ENCODE peak calls at places on chromosomes 16 and 17, in eight cellular contexts. P is AG09309; S is mammary epithelial cell; C is GM13977; E is astrocyte of the spinal cord; F is heart left ventricle; W is fibroblast of mammary gland; O is CD8-positive, alpha-beta T cell. A is an unnamed sample.

GRCh38 chr17:38877130-38877851 is 7.4 kb downstream of the LASP1 start:
- DNase-seq in E (no peak), F (no peak), C (no peak), W (no peak), O (peak), S (no peak), P (no peak), A (no peak)

GRCh38 chr17:50355701-50356341 is 9.9 kb downstream of the XYLT2 start:
- DNase-seq in O (no peak), F (no peak), S (peak), C (no peak), P (no peak), E (no peak), W (no peak), A (no peak)

GRCh38 chr17:53032861-53033271 is 789.9 kb upstream of the KIF2B start:
- DNase-seq in F (no peak), S (peak), E (peak), C (no peak), O (no peak), W (peak), P (no peak), A (no peak)

GRCh38 chr16:15618392-15618791 is 24.6 kb downstream of the MARF1 start:
- DNase-seq in C (no peak), S (peak), W (peak), F (no peak), O (no peak), E (peak), P (peak), A (peak)

GRCh38 chr16:80198995-80199299 is 341.8 kb upstream of the DYNLRB2 start:
- DNase-seq in F (no peak), O (no peak), P (no peak), S (no peak), C (no peak), E (no peak), W (peak), A (no peak)

GRCh38 chr17:3759597-3760216 is 36.0 kb downstream of the HASPIN start:
- DNase-seq in P (no peak), W (no peak), O (no peak), C (no peak), E (no peak), F (no peak), S (no peak), A (no peak)

GRCh38 chr16:57380671-57381462 is 8.6 kb downstream of the CX3CL1 start:
- DNase-seq in W (peak), O (peak), F (no peak), C (no peak), S (no peak), E (peak), P (no peak), A (peak)

GRCh38 chr17:20122236-20122879 is 113.2 kb downstream of the SPECC1 start:
- DNase-seq in F (no peak), S (no peak), W (no peak), P (no peak), O (no peak), C (no peak), E (no peak), A (no peak)

GRCh38 chr16:89973654-89974335 is 25.2 kb downstream of the DEF8 start:
- DNase-seq in S (no peak), C (no peak), F (no peak), E (no peak), W (no peak), O (no peak), P (no peak), A (no peak)

GRCh38 chr16:88384222-88385111 is 1.7 kb downstream of the ZNF469 start:
- DNase-seq in E (no peak), W (no peak), F (no peak), C (no peak), S (no peak), O (no peak), P (no peak), A (no peak)

GRCh38 chr17:42525221-42525620 is 10.8 kb upstream of the NAGLU start:
- DNase-seq in P (no peak), W (peak), F (no peak), E (peak), S (peak), C (no peak), O (no peak), A (peak)

GRCh38 chr16:47995354-47995753 is 160.4 kb downstream of the ABCC12 start:
- DNase-seq in C (no peak), S (no peak), F (no peak), W (no peak), P (no peak), O (no peak), E (no peak), A (no peak)

GRCh38 chr17:15436399-15437369 is 30.7 kb downstream of the CDRT4 start:
- DNase-seq in C (no peak), O (peak), P (no peak), F (peak), S (no peak), E (no peak), W (peak), A (no peak)

GRCh38 chr17:55238197-55238930 is 26.4 kb upstream of the HLF start:
- DNase-seq in W (peak), E (peak), O (peak), P (peak), F (peak), S (peak), C (peak), A (peak)

GRCh38 chr16:46973457-46974324 is at the start of gene DNAJA2:
- DNase-seq in O (peak), W (peak), C (peak), P (peak), E (peak), S (peak), F (peak), A (peak)

GRCh38 chr17:2683912-2684311 is 27.7 kb downstream of the CLUH start:
- DNase-seq in W (no peak), P (no peak), O (no peak), E (peak), C (no peak), S (no peak), F (no peak), A (no peak)

GRCh38 chr16:2524339-2524938 is 4.3 kb downstream of the AMDHD2 start:
- DNase-seq in E (no peak), P (no peak), F (no peak), S (no peak), C (no peak), O (no peak), W (no peak), A (no peak)

GRCh38 chr17:78174332-78174869 is 6.0 kb downstream of the SYNGR2 start:
- DNase-seq in E (peak), F (peak), C (no peak), W (no peak), O (no peak), P (no peak), S (peak), A (no peak)
- TF ChIP-seq CTCF in E (peak), F (peak), C (no peak), W (no peak), O (no peak), P (no peak), S (peak), A (no peak)

DNA sequence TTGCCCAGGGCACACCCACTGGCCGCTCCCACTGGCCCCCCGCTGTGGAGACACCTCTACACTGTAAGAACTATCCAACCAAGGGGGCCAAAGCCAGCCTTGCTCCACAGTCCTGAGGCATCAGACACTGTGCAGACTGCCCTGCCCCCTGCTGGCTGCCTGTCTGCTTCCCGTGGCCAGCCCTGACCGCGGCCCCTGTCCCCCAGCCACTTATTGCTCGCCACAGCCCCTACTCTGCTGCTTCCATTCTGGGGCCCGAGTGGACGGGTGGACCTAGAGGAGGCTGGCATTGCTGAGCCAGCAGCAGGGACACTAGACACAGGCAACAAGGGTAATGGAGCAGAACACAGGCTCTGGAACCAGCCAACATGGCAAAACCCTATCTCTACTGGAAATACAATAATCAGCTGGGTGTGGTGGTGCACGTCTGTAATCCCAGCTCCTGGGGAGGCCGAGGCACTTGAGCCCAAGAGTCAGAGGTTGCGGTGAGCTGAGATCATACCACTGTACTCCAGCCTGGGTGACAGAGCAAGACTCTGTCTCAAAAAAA is 19.7 kb upstream of the LRRC37A3 start:
- DNase-seq in S (no peak), P (no peak), E (no peak), C (peak), W (peak), O (peak), F (peak), A (peak)
- TF ChIP-seq CTCF in S (peak), P (peak), E (peak), C (peak), W (peak), O (peak), F (peak), A (peak)

GRCh38 chr17:76452646-76453430 is at the start of gene UBE2O:
- DNase-seq in F (peak), E (peak), S (peak), O (peak), C (peak), W (peak), P (no peak), A (peak)
- TF ChIP-seq CTCF in F (no peak), E (peak), S (peak), O (peak), C (peak), W (peak), P (peak), A (peak)

GRCh38 chr17:79088997-79089328 is 14.3 kb downstream of the ENGASE start:
- DNase-seq in S (no peak), C (no peak), P (no peak), F (no peak), E (no peak), W (no peak), O (no peak), A (no peak)

GRCh38 chr17:79092567-79092966 is 17.9 kb downstream of the ENGASE start:
- DNase-seq in P (no peak), O (no peak), C (no peak), F (no peak), W (no peak), S (no peak), E (no peak), A (no peak)

GRCh38 chr17:79089720-79090502 is 15.3 kb downstream of the ENGASE start:
- DNase-seq in W (no peak), C (no peak), E (no peak), O (peak), F (no peak), P (no peak), S (no peak), A (no peak)

GRCh38 chr17:79091373-79091670 is 16.7 kb downstream of the ENGASE start:
- DNase-seq in S (no peak), O (peak), W (no peak), E (no peak), F (no peak), P (no peak), C (no peak), A (no peak)

DNA sequence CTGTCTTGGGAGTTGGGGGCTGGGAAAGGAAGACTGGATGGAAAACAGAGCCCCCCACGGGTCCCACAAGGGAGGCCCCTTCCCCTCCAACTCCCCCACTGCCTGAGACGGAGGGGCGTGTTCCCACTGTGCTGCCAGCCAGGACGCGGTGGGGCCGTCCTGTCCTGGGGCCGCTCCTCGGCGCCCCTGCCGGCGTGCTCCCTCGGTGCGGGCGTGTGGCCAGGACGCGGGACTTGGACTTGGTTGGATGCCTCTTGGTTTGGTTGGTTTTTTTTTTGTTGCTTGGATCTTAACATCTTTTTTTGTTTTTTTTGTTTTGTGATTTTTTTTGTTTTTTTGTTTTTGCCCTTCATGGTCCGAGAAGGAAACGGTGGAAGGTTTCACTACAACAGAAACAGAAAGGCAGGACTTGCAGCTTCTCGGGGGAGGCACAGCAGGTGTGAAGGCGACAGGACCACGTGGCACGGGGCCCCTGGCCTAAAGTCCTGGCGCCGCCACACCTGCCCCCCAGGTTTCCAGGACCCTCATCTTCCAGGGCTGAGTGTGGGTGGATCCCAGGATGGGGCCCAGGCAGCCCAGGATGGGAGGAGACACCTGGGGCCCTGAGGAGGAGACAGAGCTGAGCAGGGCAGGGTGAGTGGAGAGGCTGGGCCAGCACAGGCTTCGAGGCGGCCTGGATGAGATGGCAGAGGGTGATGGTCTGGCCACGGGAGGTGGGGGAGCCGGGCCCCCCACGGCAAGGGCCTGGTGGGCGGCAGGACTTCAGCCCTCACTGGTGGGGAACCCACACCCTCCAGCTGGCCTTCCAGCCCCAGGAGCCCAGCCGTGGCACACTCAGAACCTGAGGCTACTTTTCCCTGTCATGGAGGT is 16.1 kb downstream of the ENGASE start:
- DNase-seq in S (no peak), C (no peak), O (peak), P (no peak), F (no peak), W (peak), E (no peak), A (no peak)
- TF ChIP-seq CTCF in S (peak), C (no peak), O (no peak), P (peak), F (no peak), W (no peak), E (peak), A (peak)

GRCh38 chr16:1073566-1074378 is 1.2 kb downstream of the SSTR5 start:
- DNase-seq in E (no peak), W (no peak), C (no peak), O (no peak), S (no peak), P (no peak), F (no peak), A (no peak)
- TF ChIP-seq CTCF in E (no peak), W (no peak), C (no peak), O (no peak), S (peak), P (peak), F (peak), A (peak)

GRCh38 chr17:40313660-40314556 is 4.9 kb downstream of the RARA start:
- DNase-seq in W (peak), E (no peak), P (no peak), C (peak), O (no peak), S (no peak), F (no peak), A (no peak)

GRCh38 chr17:40314557-40314953 is 5.6 kb downstream of the RARA start:
- DNase-seq in E (peak), S (peak), P (no peak), C (peak), F (peak), W (peak), O (peak), A (peak)

GRCh38 chr17:40311575-40311974 is 2.6 kb downstream of the RARA start:
- DNase-seq in W (no peak), O (no peak), P (no peak), F (peak), E (no peak), S (peak), C (peak), A (no peak)

GRCh38 chr17:40312131-40312731 is 3.3 kb downstream of the RARA start:
- DNase-seq in C (peak), S (peak), P (no peak), O (no peak), E (no peak), W (no peak), F (peak), A (no peak)

GRCh38 chr17:40312893-40313659 is 4.1 kb downstream of the RARA start:
- DNase-seq in P (no peak), C (peak), S (no peak), E (no peak), F (no peak), O (no peak), W (no peak), A (no peak)
- TF ChIP-seq CTCF in P (no peak), C (no peak), S (no peak), E (no peak), F (no peak), O (no peak), W (no peak), A (no peak)

DNA sequence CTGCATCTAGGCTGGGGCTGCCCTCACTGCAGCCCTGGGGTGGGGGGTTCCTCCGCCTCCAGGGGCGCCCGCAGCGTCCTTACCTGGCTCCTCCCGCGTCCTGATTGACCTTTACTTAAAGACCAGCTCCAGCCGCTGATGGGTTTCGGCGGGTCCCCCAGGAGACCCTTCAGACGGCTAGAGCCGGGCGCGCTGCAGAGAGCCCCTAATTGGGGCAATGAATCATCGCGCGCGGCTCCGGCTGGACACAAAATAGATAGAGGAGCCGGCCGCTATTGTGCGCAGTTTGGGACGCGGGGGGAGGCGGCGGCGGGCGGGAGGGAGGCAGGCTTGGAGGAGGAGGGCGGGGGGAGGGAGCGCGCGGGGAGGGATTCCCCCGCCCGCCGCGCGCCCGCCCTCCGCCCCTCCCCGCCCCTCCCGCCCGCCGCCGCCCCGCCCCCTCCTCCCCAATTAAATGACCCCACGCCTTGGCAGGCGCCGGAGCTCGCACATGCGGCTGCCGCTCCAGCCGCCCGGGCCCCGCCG is 56.5 kb upstream of the CIBAR2 start:
- DNase-seq in W (peak), P (no peak), C (peak), F (peak), S (no peak), E (no peak), O (peak), A (peak)
- TF ChIP-seq CTCF in W (no peak), P (no peak), C (no peak), F (no peak), S (no peak), E (no peak), O (no peak), A (no peak)

GRCh38 chr16:77273815-77274214 is 74.6 kb downstream of the SYCE1L start:
- DNase-seq in W (peak), C (no peak), F (no peak), P (peak), E (peak), S (peak), O (no peak), A (no peak)
- TF ChIP-seq CTCF in W (no peak), C (no peak), F (no peak), P (no peak), E (no peak), S (no peak), O (no peak), A (no peak)